ENCODE peak calls at places on chromosomes 11 and 22, in four cellular contexts. R is SHP77 treated with DMSO at 0.1 percent for 48 hours; A is ureter; C is stimulated activated CD8-positive, alpha-beta memory T cell treated with anti-CD3 and anti-CD28 coated beads, Interleukin-2, amount 100 ng/mL, for 48 hours. G is an unnamed sample.

GRCh38 chr22:41563051-41563711 is 2.4 kb downstream of the CSDC2 start:
- DNase-seq in C (no peak), R (no peak), A (no peak), G (peak)

GRCh38 chr11:28922351-28922981 is 814.3 kb downstream of the METTL15 start:
- DNase-seq in R (no peak), A (no peak), C (no peak), G (no peak)

GRCh38 chr22:27839261-27839660 is 37.7 kb upstream of the MN1 start:
- DNase-seq in R (no peak), C (no peak), A (no peak), G (no peak)

GRCh38 chr11:75269896-75270295 is 29.3 kb downstream of the TPBGL start:
- DNase-seq in C (no peak), A (no peak), R (no peak), G (no peak)

GRCh38 chr22:32880906-32881596 is 79.5 kb downstream of the TIMP3 start:
- DNase-seq in R (peak), A (peak), C (no peak), G (no peak)

GRCh38 chr11:65892661-65893317 is 2.3 kb downstream of the CCDC85B start:
- DNase-seq in C (no peak), A (no peak), R (no peak), G (peak)

GRCh38 chr11:123434911-123435310 is 4.8 kb downstream of the GRAMD1B start:
- DNase-seq in A (no peak), R (no peak), C (no peak), G (no peak)

GRCh38 chr11:90222152-90222458 is 744 bp downstream of the CHORDC1 start:
- DNase-seq in A (no peak), C (no peak), R (no peak), G (no peak)

GRCh38 chr11:75563978-75564552 is 2.0 kb downstream of the SERPINH1 start:
- DNase-seq in C (no peak), A (peak), R (no peak), G (peak)

GRCh38 chr11:86784247-86784681 is 16.1 kb upstream of the PRSS23 start:
- DNase-seq in A (no peak), C (no peak), R (no peak), G (peak)

GRCh38 chr11:68036717-68037239 is 2.0 kb upstream of the TCIRG1 start:
- DNase-seq in R (no peak), A (no peak), C (no peak), G (no peak)

GRCh38 chr11:122748968-122749687 is 89.2 kb upstream of the CRTAM start:
- DNase-seq in C (no peak), R (no peak), A (no peak), G (peak)

GRCh38 chr11:94185387-94186084 is 56.9 kb downstream of the PANX1 start:
- DNase-seq in C (no peak), R (no peak), A (no peak), G (no peak)

GRCh38 chr22:49044776-49045175 is 782.9 kb downstream of the BRD1 start:
- DNase-seq in A (no peak), C (no peak), R (no peak), G (no peak)

GRCh38 chr11:64244966-64245365 is 1.8 kb downstream of the PPP1R14B start:
- DNase-seq in A (no peak), C (no peak), R (no peak), G (peak)

GRCh38 chr11:122741613-122742012 is 86.1 kb downstream of the UBASH3B start:
- DNase-seq in R (no peak), A (peak), C (no peak), G (no peak)

GRCh38 chr11:86160546-86161149 is 83.9 kb upstream of the EED start:
- DNase-seq in R (no peak), A (no peak), C (no peak), G (no peak)

GRCh38 chr11:70763606-70764005 is 365.3 kb downstream of the CTTN start:
- DNase-seq in R (no peak), A (no peak), C (no peak), G (no peak)

GRCh38 chr11:68002943-68003845 is 703 bp downstream of the UNC93B1 start:
- DNase-seq in A (peak), C (peak), R (no peak), G (no peak)

GRCh38 chr11:34192481-34193401 is 87.3 kb downstream of the NAT10 start:
- DNase-seq in A (peak), C (no peak), R (no peak), G (peak)

GRCh38 chr22:49523374-49524008 is 304.2 kb downstream of the BRD1 start:
- DNase-seq in C (no peak), R (no peak), A (no peak), G (no peak)

GRCh38 chr11:111335596-111335995 is 37.2 kb downstream of the POU2AF3 start:
- DNase-seq in A (no peak), C (no peak), R (no peak), G (no peak)

GRCh38 chr22:32327066-32327465 is 30.6 kb upstream of the RFPL3 start:
- DNase-seq in R (peak), C (no peak), A (peak), G (peak)

GRCh38 chr11:30107899-30108298 is 91.1 kb upstream of the KCNA4 start:
- DNase-seq in C (no peak), A (no peak), R (no peak), G (peak)

GRCh38 chr11:110507328-110507727 is 77.6 kb downstream of the FDX1 start:
- DNase-seq in C (no peak), R (no peak), A (no peak), G (no peak)

GRCh38 chr11:87892291-87892690 is 283.0 kb downstream of the RAB38 start:
- DNase-seq in R (no peak), C (no peak), A (no peak), G (no peak)

GRCh38 chr11:45379162-45379863 is 93.2 kb upstream of the SYT13 start:
- DNase-seq in R (no peak), A (no peak), C (no peak), G (no peak)

GRCh38 chr22:49687786-49688515 is 139.7 kb downstream of the BRD1 start:
- DNase-seq in C (no peak), R (no peak), A (no peak), G (no peak)

GRCh38 chr11:94706211-94706610 is 61.9 kb upstream of the AMOTL1 start:
- DNase-seq in R (no peak), C (no peak), A (peak), G (peak)

GRCh38 chr22:47681766-47682165 is 919.3 kb downstream of the TBC1D22A start:
- DNase-seq in A (no peak), C (no peak), R (no peak), G (no peak)

GRCh38 chr11:44596541-44597276 is 31.2 kb downstream of the CD82 start:
- DNase-seq in C (peak), R (no peak), A (no peak), G (no peak)

GRCh38 chr11:73200256-73200655 is 17.8 kb upstream of the P2RY2 start:
- DNase-seq in C (no peak), A (no peak), R (no peak), G (no peak)